ENCODE peak calls at places on chromosomes 12 and 14, in nine cellular contexts. I is GM23338, W is HepG2, M is H1, A is Panc1, L is stomach, S is sigmoid colon, P is spleen, C is suprapubic skin. Y is an unnamed sample. For H3K4me1, the result is how much of the 10 kb centered on the place peaks cover.

GRCh38 chr12:69556383-69556782 is 28.9 kb upstream of the CCT2 start:
- DNase-seq in I (no peak), W (peak), M (no peak), A (no peak), L (no peak), S (no peak), P (no peak), C (no peak), Y (no peak)

GRCh38 chr14:54606178-54606577 is 39.2 kb downstream of the SAMD4A start:
- DNase-seq in I (peak), W (no peak), M (no peak), A (no peak), L (no peak), S (no peak), P (no peak), C (no peak), Y (no peak)

GRCh38 chr12:52434096-52434733 is at the start of gene KRT75:
- DNase-seq in I (no peak), W (no peak), M (no peak), A (peak), L (no peak), S (no peak), P (no peak), C (no peak), Y (no peak)

GRCh38 chr14:101977311-101978071 is 13.1 kb downstream of the DYNC1H1 start:
- DNase-seq in I (no peak), W (no peak), M (no peak), A (no peak), L (no peak), S (no peak), P (no peak), C (no peak), Y (no peak)

GRCh38 chr14:94630396-94630795 is 18.2 kb downstream of the SERPINA3 start:
- DNase-seq in I (no peak), W (no peak), M (no peak), A (no peak), L (no peak), S (peak), P (no peak), C (peak), Y (no peak)

GRCh38 chr14:72907327-72907826 is 13.5 kb upstream of the DPF3 start:
- DNase-seq in I (no peak), W (no peak), M (no peak), A (no peak), L (peak), S (no peak), P (no peak), C (no peak), Y (no peak)

GRCh38 chr14:57816568-57817284 is 49.2 kb downstream of the SLC35F4 start:
- DNase-seq in I (no peak), W (no peak), M (no peak), A (no peak), L (no peak), S (no peak), P (no peak), C (no peak), Y (no peak)

GRCh38 chr12:98578821-98579220 is 14.7 kb upstream of the SLC25A3 start:
- DNase-seq in I (no peak), W (no peak), M (no peak), A (no peak), L (no peak), S (no peak), P (no peak), C (no peak), Y (no peak)

GRCh38 chr14:63752449-63753169 is 24.7 kb upstream of the SGPP1 start:
- DNase-seq in I (no peak), W (peak), M (no peak), A (no peak), L (no peak), S (no peak), P (no peak), C (no peak), Y (no peak)

GRCh38 chr14:73713206-73713803 is 879 bp downstream of the PNMA1 start:
- DNase-seq in I (no peak), W (no peak), M (no peak), A (no peak), L (no peak), S (no peak), P (no peak), C (no peak), Y (no peak)

GRCh38 chr12:27226319-27226984 is 17.6 kb upstream of the STK38L start:
- DNase-seq in I (no peak), W (peak), M (no peak), A (no peak), L (no peak), S (no peak), P (no peak), C (no peak), Y (peak)

GRCh38 chr14:65791551-65791981 is 379.0 kb downstream of the FUT8 start:
- DNase-seq in I (no peak), W (no peak), M (no peak), A (no peak), L (no peak), S (no peak), P (no peak), C (no peak), Y (no peak)

GRCh38 chr12:111942557-111942956 is 70.4 kb downstream of the TMEM116 start:
- DNase-seq in I (no peak), W (no peak), M (no peak), A (no peak), L (peak), S (no peak), P (no peak), C (no peak), Y (no peak)

GRCh38 chr14:22070119-22070982 is 396.7 kb upstream of the OR4E1 start:
- DNase-seq in I (peak), W (no peak), M (peak), A (no peak), L (no peak), S (no peak), P (peak), C (no peak), Y (no peak)

GRCh38 chr14:104680806-104681688 is 8.4 kb upstream of the INF2 start:
- DNase-seq in I (no peak), W (peak), M (no peak), A (no peak), L (peak), S (peak), P (peak), C (peak), Y (peak)

GRCh38 chr12:17361224-17361623 is 728.8 kb downstream of the RERGL start:
- DNase-seq in I (no peak), W (no peak), M (no peak), A (no peak), L (no peak), S (no peak), P (no peak), C (no peak), Y (no peak)

GRCh38 chr12:26711072-26711471 is 121.9 kb downstream of the ITPR2 start:
- DNase-seq in I (no peak), W (no peak), M (no peak), A (no peak), L (no peak), S (no peak), P (no peak), C (no peak), Y (no peak)

GRCh38 chr12:44286821-44287220 is 450.9 kb downstream of the TMEM117 start:
- DNase-seq in I (no peak), W (no peak), M (no peak), A (no peak), L (no peak), S (no peak), P (no peak), C (no peak), Y (no peak)

GRCh38 chr12:4114986-4115385 is 158.6 kb upstream of the CCND2 start:
- DNase-seq in I (peak), W (no peak), M (peak), A (no peak), L (no peak), S (peak), P (no peak), C (no peak), Y (no peak)

GRCh38 chr12:252634-253033 is 10.0 kb downstream of the SLC6A13 start:
- DNase-seq in I (no peak), W (peak), M (peak), A (no peak), L (no peak), S (no peak), P (no peak), C (no peak), Y (no peak)

GRCh38 chr14:28536889-28537288 is 229.7 kb upstream of the FOXG1 start:
- DNase-seq in I (no peak), W (no peak), M (no peak), A (no peak), L (no peak), S (no peak), P (no peak), C (no peak), Y (no peak)

GRCh38 chr14:30874120-30874998 is at the start of gene COCH:
- DNase-seq in I (peak), W (peak), M (peak), A (no peak), L (peak), S (no peak), P (peak), C (no peak), Y (no peak)

GRCh38 chr14:91377700-91378652 is 39.6 kb downstream of the CCDC88C start:
- DNase-seq in I (no peak), W (no peak), M (no peak), A (no peak), L (no peak), S (no peak), P (peak), C (no peak), Y (no peak)

GRCh38 chr14:90301580-90302181 is 30.1 kb downstream of the NRDE2 start:
- DNase-seq in I (peak), W (peak), M (no peak), A (peak), L (no peak), S (no peak), P (no peak), C (no peak), Y (no peak)

GRCh38 chr12:112456029-112456428 is 37.3 kb downstream of the PTPN11 start:
- DNase-seq in I (no peak), W (no peak), M (no peak), A (no peak), L (no peak), S (no peak), P (no peak), C (no peak), Y (no peak)

GRCh38 chr14:20662968-20663731 is 21.2 kb upstream of the RNASE4 start:
- DNase-seq in I (peak), W (peak), M (peak), A (peak), L (peak), S (peak), P (peak), C (no peak), Y (peak)

GRCh38 chr12:111788178-111788654 is 21.5 kb downstream of the ALDH2 start:
- DNase-seq in I (peak), W (no peak), M (no peak), A (peak), L (peak), S (peak), P (no peak), C (no peak), Y (peak)

GRCh38 chr12:1688086-1688710 is 2.7 kb upstream of the ADIPOR2 start:
- DNase-seq in I (no peak), W (no peak), M (no peak), A (no peak), L (no peak), S (no peak), P (no peak), C (no peak), Y (no peak)

GRCh38 chr14:101600891-101601602 is 39.8 kb downstream of the DIO3 start:
- DNase-seq in I (no peak), W (no peak), M (no peak), A (no peak), L (no peak), S (no peak), P (peak), C (no peak), Y (no peak)

GRCh38 chr12:54975875-54976274 is 8.7 kb downstream of the TESPA1 start:
- DNase-seq in I (no peak), W (no peak), M (no peak), A (no peak), L (no peak), S (no peak), P (no peak), C (no peak), Y (no peak)

GRCh38 chr12:54998958-54999510 is 14.5 kb upstream of the TESPA1 start:
- DNase-seq in I (no peak), W (no peak), M (no peak), A (no peak), L (no peak), S (no peak), P (no peak), C (no peak), Y (no peak)

GRCh38 chr14:93977790-93978581 is 1.6 kb upstream of the ASB2 start:
- DNase-seq in I (no peak), W (no peak), M (no peak), A (no peak), L (no peak), S (no peak), P (no peak), C (no peak), Y (no peak)

GRCh38 chr12:42612258-42612608 is 22.7 kb upstream of the PRICKLE1 start:
- DNase-seq in I (no peak), W (no peak), M (no peak), A (no peak), L (no peak), S (no peak), P (no peak), C (no peak), Y (no peak)

GRCh38 chr12:15846887-15847286 is 35.3 kb upstream of the STRAP start:
- DNase-seq in I (no peak), W (no peak), M (no peak), A (no peak), L (no peak), S (peak), P (no peak), C (no peak), Y (no peak)

GRCh38 chr12:119689935-119690500 is 22.1 kb downstream of the PRKAB1 start:
- DNase-seq in I (no peak), W (no peak), M (no peak), A (no peak), L (no peak), S (no peak), P (no peak), C (no peak), Y (no peak)

GRCh38 chr14:105049753-105050550 is 15.3 kb downstream of the GPR132 start:
- DNase-seq in I (no peak), W (no peak), M (no peak), A (no peak), L (no peak), S (no peak), P (peak), C (no peak), Y (no peak)

GRCh38 chr14:101561897-101562490 is 699 bp downstream of the DIO3 start:
- DNase-seq in I (peak), W (no peak), M (no peak), A (no peak), L (no peak), S (no peak), P (no peak), C (no peak), Y (no peak)

GRCh38 chr12:67893003-67893402 is 96.2 kb upstream of the IFNG-AS1 start:
- DNase-seq in I (no peak), W (no peak), M (no peak), A (no peak), L (no peak), S (no peak), P (no peak), C (no peak), Y (no peak)

GRCh38 chr12:94100254-94100653 is 48.1 kb upstream of the PLXNC1 start:
- DNase-seq in I (no peak), W (no peak), M (no peak), A (peak), L (no peak), S (no peak), P (no peak), C (no peak), Y (no peak)
- TF ChIP-seq POLR2AphosphoS5 in I (no peak), W (no peak), M (no peak), A (no peak), L (no peak), S (no peak), P (no peak), C (no peak), Y (no peak)

GRCh38 chr12:109432431-109432830 is 44.7 kb downstream of the KCTD10 start:
- DNase-seq in I (no peak), W (no peak), M (no peak), A (no peak), L (no peak), S (no peak), P (no peak), C (no peak), Y (no peak)

GRCh38 chr12:109432842-109433304 is 44.2 kb downstream of the KCTD10 start:
- DNase-seq in I (peak), W (peak), M (peak), A (peak), L (peak), S (peak), P (peak), C (peak), Y (peak)

GRCh38 chr12:109435428-109436180 is 41.5 kb downstream of the KCTD10 start:
- DNase-seq in I (peak), W (no peak), M (no peak), A (no peak), L (no peak), S (no peak), P (no peak), C (no peak), Y (no peak)

GRCh38 chr12:109434556-109434955 is 42.5 kb downstream of the KCTD10 start:
- DNase-seq in I (no peak), W (no peak), M (no peak), A (no peak), L (no peak), S (no peak), P (no peak), C (no peak), Y (no peak)

GRCh38 chr12:109433618-109434017 is 43.5 kb downstream of the KCTD10 start:
- DNase-seq in I (peak), W (no peak), M (peak), A (no peak), L (no peak), S (no peak), P (no peak), C (no peak), Y (no peak)
- TF ChIP-seq CTCF in I (peak), W (peak), M (peak), A (peak), L (peak), S (no peak), P (peak), C (no peak), Y (no peak)

GRCh38 chr12:124485371-124485770 is 82.0 kb downstream of the NCOR2 start:
- DNase-seq in I (no peak), W (no peak), M (no peak), A (no peak), L (no peak), S (no peak), P (no peak), C (no peak), Y (no peak)
- H3K4me1 ChIP-seq in I (under half), W (under half), M (under half), A (under half), L (under half), S (under half), P (under half), C (under half), Y (under half)

GRCh38 chr14:32494566-32495434 is 165.7 kb downstream of the AKAP6 start:
- DNase-seq in I (no peak), W (no peak), M (no peak), A (no peak), L (no peak), S (no peak), P (no peak), C (no peak), Y (no peak)
- TF ChIP-seq POLR2AphosphoS5 in I (no peak), W (no peak), M (no peak), A (no peak), L (no peak), S (no peak), P (no peak), C (no peak), Y (no peak)

Y was measured in breast epithelium.